ENCODE peak calls at places on chromosome 15, in six cellular contexts. A is fibroblast of the conjunctiva; W is G401; K is glomerular endothelial cell; Q is putamen; U is stimulated activated CD4-positive, alpha-beta T cell treated with anti-CD3 and anti-CD28 coated beads, Interleukin-12 subunit alpha, Interleukin-12 subunit beta, amount 100 ng/mL, for 4 hours. C is an unnamed sample.

GRCh38 chr15:60634815-60635214 is 155.9 kb upstream of the ICE2 start:
- DNase-seq in A (no peak), W (no peak), K (no peak), Q (no peak), U (no peak), C (no peak)

GRCh38 chr15:70401709-70402108 is 304.0 kb upstream of the TLE3 start:
- DNase-seq in A (no peak), W (no peak), K (no peak), Q (no peak), U (no peak), C (no peak)

GRCh38 chr15:98906712-98907083 is 100.9 kb downstream of the PGPEP1L start:
- DNase-seq in A (no peak), W (no peak), K (no peak), Q (no peak), U (no peak), C (no peak)

GRCh38 chr15:89760303-89761008 is 9.4 kb upstream of the MESP1 start:
- DNase-seq in A (peak), W (peak), K (peak), Q (peak), U (peak), C (no peak)

GRCh38 chr15:69088300-69088965 is 72.0 kb upstream of the GLCE start:
- DNase-seq in A (no peak), W (no peak), K (no peak), Q (no peak), U (no peak), C (no peak)

GRCh38 chr15:55917881-55918296 is 75.5 kb downstream of the NEDD4 start:
- DNase-seq in A (peak), W (peak), K (peak), Q (peak), U (no peak), C (peak)

GRCh38 chr15:69311319-69311721 is 12.6 kb downstream of the PAQR5 start:
- DNase-seq in A (no peak), W (no peak), K (no peak), Q (no peak), U (no peak), C (no peak)

GRCh38 chr15:48974865-48975264 is 11.1 kb upstream of the SHC4 start:
- DNase-seq in A (no peak), W (peak), K (no peak), Q (peak), U (no peak), C (no peak)

GRCh38 chr15:70526221-70526973 is 237.0 kb downstream of the UACA start:
- DNase-seq in A (peak), W (no peak), K (no peak), Q (no peak), U (no peak), C (no peak)

GRCh38 chr15:73034213-73034612 is 18.1 kb upstream of the NEO1 start:
- DNase-seq in A (no peak), W (peak), K (no peak), Q (no peak), U (no peak), C (no peak)

GRCh38 chr15:99961011-99961441 is 227.8 kb upstream of the LYSMD4 start:
- DNase-seq in A (no peak), W (no peak), K (no peak), Q (no peak), U (no peak), C (no peak)

GRCh38 chr15:58472821-58473581 is 41.2 kb downstream of the LIPC start:
- DNase-seq in A (no peak), W (no peak), K (no peak), Q (no peak), U (no peak), C (no peak)